ENCODE peak calls at places on chromosomes 1 and 21, in ten cellular contexts. One of them, this sample, is unnamed.

GRCh38 chr1:203760506-203760905 is 4.5 kb upstream of the LAX1 start:
- DNase-seq in GM23338: no peak
- DNase-seq in LNCaP clone FGC: no peak
- DNase-seq in cardiac fibroblast: no peak
- DNase-seq in psoas muscle: no peak
- DNase-seq in left ventricle myocardium inferior: no peak
- DNase-seq in K562: no peak
- DNase-seq in glutamatergic neuron: no peak
- DNase-seq in A549: no peak
- DNase-seq in body of pancreas: no peak
- DNase-seq in this sample: no peak

GRCh38 chr21:29155118-29155932 is 24.9 kb downstream of the MAP3K7CL start:
- DNase-seq in GM23338: peak; percentile 39
- DNase-seq in LNCaP clone FGC: no peak
- DNase-seq in cardiac fibroblast: peak; percentile 64
- DNase-seq in psoas muscle: peak; percentile 82
- DNase-seq in left ventricle myocardium inferior: peak; percentile 69
- DNase-seq in K562: no peak
- DNase-seq in glutamatergic neuron: no peak
- DNase-seq in A549: no peak
- DNase-seq in body of pancreas: peak; percentile 23
- DNase-seq in this sample: peak; percentile 64

GRCh38 chr1:231800071-231800470 is 173.5 kb downstream of the DISC1 start:
- DNase-seq in GM23338: no peak
- DNase-seq in LNCaP clone FGC: no peak
- DNase-seq in cardiac fibroblast: peak; percentile 80
- DNase-seq in psoas muscle: no peak
- DNase-seq in left ventricle myocardium inferior: no peak
- DNase-seq in K562: no peak
- DNase-seq in glutamatergic neuron: no peak
- DNase-seq in A549: no peak
- DNase-seq in body of pancreas: no peak
- DNase-seq in this sample: peak; percentile 26

GRCh38 chr1:167634435-167634834 is 4.4 kb downstream of the RCSD1 start:
- DNase-seq in GM23338: no peak
- DNase-seq in LNCaP clone FGC: peak; percentile 25
- DNase-seq in cardiac fibroblast: no peak
- DNase-seq in psoas muscle: no peak
- DNase-seq in left ventricle myocardium inferior: no peak
- DNase-seq in K562: no peak
- DNase-seq in glutamatergic neuron: no peak
- DNase-seq in A549: no peak
- DNase-seq in body of pancreas: no peak
- DNase-seq in this sample: peak; percentile 2

GRCh38 chr1:220786057-220786336 is 716 bp upstream of the MTARC1 start:
- DNase-seq in GM23338: no peak
- DNase-seq in LNCaP clone FGC: no peak
- DNase-seq in cardiac fibroblast: no peak
- DNase-seq in psoas muscle: peak; percentile 73
- DNase-seq in left ventricle myocardium inferior: peak; percentile 34
- DNase-seq in K562: no peak
- DNase-seq in glutamatergic neuron: no peak
- DNase-seq in A549: no peak
- DNase-seq in body of pancreas: peak; percentile 40
- DNase-seq in this sample: no peak

GRCh38 chr1:111873460-111873859 is 116.0 kb downstream of the KCND3 start:
- DNase-seq in GM23338: no peak
- DNase-seq in LNCaP clone FGC: no peak
- DNase-seq in cardiac fibroblast: no peak
- DNase-seq in psoas muscle: no peak
- DNase-seq in left ventricle myocardium inferior: no peak
- DNase-seq in K562: no peak
- DNase-seq in glutamatergic neuron: no peak
- DNase-seq in A549: no peak
- DNase-seq in body of pancreas: no peak
- DNase-seq in this sample: no peak

GRCh38 chr1:230825061-230825803 is 43.1 kb downstream of the C1orf198 start:
- DNase-seq in GM23338: no peak
- DNase-seq in LNCaP clone FGC: peak; percentile 41
- DNase-seq in cardiac fibroblast: peak; percentile 77
- DNase-seq in psoas muscle: no peak
- DNase-seq in left ventricle myocardium inferior: no peak
- DNase-seq in K562: no peak
- DNase-seq in glutamatergic neuron: no peak
- DNase-seq in A549: peak; percentile 49
- DNase-seq in body of pancreas: peak; percentile 77
- DNase-seq in this sample: peak; percentile 92

GRCh38 chr1:216306830-216307229 is 116.4 kb downstream of the USH2A start:
- DNase-seq in GM23338: peak; percentile 25
- DNase-seq in LNCaP clone FGC: no peak
- DNase-seq in cardiac fibroblast: no peak
- DNase-seq in psoas muscle: no peak
- DNase-seq in left ventricle myocardium inferior: no peak
- DNase-seq in K562: no peak
- DNase-seq in glutamatergic neuron: no peak
- DNase-seq in A549: no peak
- DNase-seq in body of pancreas: no peak
- DNase-seq in this sample: no peak

GRCh38 chr21:37987668-37988067 is 71.4 kb upstream of the KCNJ6 start:
- DNase-seq in GM23338: no peak
- DNase-seq in LNCaP clone FGC: no peak
- DNase-seq in cardiac fibroblast: no peak
- DNase-seq in psoas muscle: no peak
- DNase-seq in left ventricle myocardium inferior: no peak
- DNase-seq in K562: no peak
- DNase-seq in glutamatergic neuron: no peak
- DNase-seq in A549: no peak
- DNase-seq in body of pancreas: no peak
- DNase-seq in this sample: no peak

GRCh38 chr1:12296623-12297022 is 66.8 kb downstream of the VPS13D start:
- DNase-seq in GM23338: no peak
- DNase-seq in LNCaP clone FGC: no peak
- DNase-seq in cardiac fibroblast: peak; percentile 86
- DNase-seq in psoas muscle: no peak
- DNase-seq in left ventricle myocardium inferior: no peak
- DNase-seq in K562: no peak
- DNase-seq in glutamatergic neuron: no peak
- DNase-seq in A549: no peak
- DNase-seq in body of pancreas: no peak
- DNase-seq in this sample: peak; percentile 70

GRCh38 chr1:75134939-75135828 is 996 bp downstream of the LHX8 start:
- DNase-seq in GM23338: peak; percentile 79
- DNase-seq in LNCaP clone FGC: no peak
- DNase-seq in cardiac fibroblast: no peak
- DNase-seq in psoas muscle: no peak
- DNase-seq in left ventricle myocardium inferior: no peak
- DNase-seq in K562: no peak
- DNase-seq in glutamatergic neuron: peak; percentile 39
- DNase-seq in A549: no peak
- DNase-seq in body of pancreas: no peak
- DNase-seq in this sample: no peak

GRCh38 chr1:153749408-153750005 is 21.7 kb downstream of the INTS3 start:
- DNase-seq in GM23338: peak; percentile 88
- DNase-seq in LNCaP clone FGC: peak; percentile 61
- DNase-seq in cardiac fibroblast: peak; percentile 82
- DNase-seq in psoas muscle: peak; percentile 92
- DNase-seq in left ventricle myocardium inferior: peak; percentile 86
- DNase-seq in K562: peak; percentile 80
- DNase-seq in glutamatergic neuron: peak; percentile 84
- DNase-seq in A549: peak; percentile 92
- DNase-seq in body of pancreas: peak; percentile 88
- DNase-seq in this sample: peak; percentile 76

GRCh38 chr1:71351438-71351837 is 270.6 kb upstream of the ZRANB2 start:
- DNase-seq in GM23338: no peak
- DNase-seq in LNCaP clone FGC: peak; percentile 52
- DNase-seq in cardiac fibroblast: peak; percentile 89
- DNase-seq in psoas muscle: no peak
- DNase-seq in left ventricle myocardium inferior: no peak
- DNase-seq in K562: no peak
- DNase-seq in glutamatergic neuron: no peak
- DNase-seq in A549: no peak
- DNase-seq in body of pancreas: no peak
- DNase-seq in this sample: peak; percentile 66
- TF ChIP-seq CTCF in GM23338: no peak
- TF ChIP-seq CTCF in LNCaP clone FGC: no peak
- TF ChIP-seq CTCF in cardiac fibroblast: no peak
- TF ChIP-seq CTCF in psoas muscle: no peak
- TF ChIP-seq CTCF in left ventricle myocardium inferior: no peak
- TF ChIP-seq CTCF in K562: no peak
- TF ChIP-seq CTCF in glutamatergic neuron: no peak
- TF ChIP-seq CTCF in A549: no peak
- TF ChIP-seq CTCF in body of pancreas: no peak
- TF ChIP-seq CTCF in this sample: no peak

GRCh38 chr1:47779613-47780012 is 217.6 kb downstream of the TRABD2B start:
- DNase-seq in GM23338: no peak
- DNase-seq in LNCaP clone FGC: no peak
- DNase-seq in cardiac fibroblast: no peak
- DNase-seq in psoas muscle: no peak
- DNase-seq in left ventricle myocardium inferior: no peak
- DNase-seq in K562: no peak
- DNase-seq in glutamatergic neuron: peak; percentile 46
- DNase-seq in A549: no peak
- DNase-seq in body of pancreas: no peak
- DNase-seq in this sample: no peak

GRCh38 chr1:47778280-47778679 is 218.9 kb downstream of the TRABD2B start:
- DNase-seq in GM23338: no peak
- DNase-seq in LNCaP clone FGC: no peak
- DNase-seq in cardiac fibroblast: no peak
- DNase-seq in psoas muscle: no peak
- DNase-seq in left ventricle myocardium inferior: no peak
- DNase-seq in K562: no peak
- DNase-seq in glutamatergic neuron: no peak
- DNase-seq in A549: no peak
- DNase-seq in body of pancreas: no peak
- DNase-seq in this sample: no peak

GRCh38 chr1:47782414-47783165 is 214.6 kb downstream of the TRABD2B start:
- DNase-seq in GM23338: no peak
- DNase-seq in LNCaP clone FGC: no peak
- DNase-seq in cardiac fibroblast: no peak
- DNase-seq in psoas muscle: peak; percentile 69
- DNase-seq in left ventricle myocardium inferior: no peak
- DNase-seq in K562: no peak
- DNase-seq in glutamatergic neuron: no peak
- DNase-seq in A549: no peak
- DNase-seq in body of pancreas: no peak
- DNase-seq in this sample: no peak

GRCh38 chr1:47781171-47781959 is 215.8 kb downstream of the TRABD2B start:
- DNase-seq in GM23338: no peak
- DNase-seq in LNCaP clone FGC: peak; percentile 64
- DNase-seq in cardiac fibroblast: no peak
- DNase-seq in psoas muscle: no peak
- DNase-seq in left ventricle myocardium inferior: no peak
- DNase-seq in K562: no peak
- DNase-seq in glutamatergic neuron: no peak
- DNase-seq in A549: no peak
- DNase-seq in body of pancreas: no peak
- DNase-seq in this sample: no peak

DNA sequence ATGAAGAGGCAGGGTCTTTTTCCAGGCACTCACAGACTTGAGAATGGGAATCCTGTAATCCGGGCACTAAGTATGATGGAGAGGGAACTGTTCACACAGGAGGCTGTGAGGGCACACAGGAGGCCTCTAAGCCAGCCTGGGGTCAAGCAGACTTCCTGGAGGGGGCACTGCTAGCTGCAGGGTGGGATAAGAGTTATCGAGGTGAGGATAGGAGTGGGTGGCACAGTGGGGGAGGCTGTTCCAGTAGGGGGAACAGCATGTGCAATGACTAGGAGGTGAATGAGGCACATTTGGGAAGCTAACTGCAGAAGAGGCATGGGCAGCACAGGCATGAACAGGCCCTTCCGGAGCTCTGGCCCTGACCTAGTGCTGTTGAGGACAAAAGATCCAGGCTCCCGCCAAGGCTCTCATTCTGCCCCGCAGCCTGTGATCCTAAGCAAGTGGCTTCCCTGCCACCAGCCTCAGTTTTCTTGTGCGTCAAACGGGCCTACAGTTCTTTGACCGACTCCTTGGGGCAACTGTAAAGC is 216.7 kb downstream of the TRABD2B start:
- DNase-seq in GM23338: no peak
- DNase-seq in LNCaP clone FGC: no peak
- DNase-seq in cardiac fibroblast: no peak
- DNase-seq in psoas muscle: no peak
- DNase-seq in left ventricle myocardium inferior: no peak
- DNase-seq in K562: peak; percentile 49
- DNase-seq in glutamatergic neuron: no peak
- DNase-seq in A549: no peak
- DNase-seq in body of pancreas: no peak
- DNase-seq in this sample: no peak
- TF ChIP-seq CTCF in GM23338: no peak
- TF ChIP-seq CTCF in LNCaP clone FGC: no peak
- TF ChIP-seq CTCF in cardiac fibroblast: no peak
- TF ChIP-seq CTCF in psoas muscle: no peak
- TF ChIP-seq CTCF in left ventricle myocardium inferior: no peak
- TF ChIP-seq CTCF in K562: peak; percentile 33
- TF ChIP-seq CTCF in glutamatergic neuron: no peak
- TF ChIP-seq CTCF in A549: no peak
- TF ChIP-seq CTCF in body of pancreas: no peak
- TF ChIP-seq CTCF in this sample: no peak

DNA sequence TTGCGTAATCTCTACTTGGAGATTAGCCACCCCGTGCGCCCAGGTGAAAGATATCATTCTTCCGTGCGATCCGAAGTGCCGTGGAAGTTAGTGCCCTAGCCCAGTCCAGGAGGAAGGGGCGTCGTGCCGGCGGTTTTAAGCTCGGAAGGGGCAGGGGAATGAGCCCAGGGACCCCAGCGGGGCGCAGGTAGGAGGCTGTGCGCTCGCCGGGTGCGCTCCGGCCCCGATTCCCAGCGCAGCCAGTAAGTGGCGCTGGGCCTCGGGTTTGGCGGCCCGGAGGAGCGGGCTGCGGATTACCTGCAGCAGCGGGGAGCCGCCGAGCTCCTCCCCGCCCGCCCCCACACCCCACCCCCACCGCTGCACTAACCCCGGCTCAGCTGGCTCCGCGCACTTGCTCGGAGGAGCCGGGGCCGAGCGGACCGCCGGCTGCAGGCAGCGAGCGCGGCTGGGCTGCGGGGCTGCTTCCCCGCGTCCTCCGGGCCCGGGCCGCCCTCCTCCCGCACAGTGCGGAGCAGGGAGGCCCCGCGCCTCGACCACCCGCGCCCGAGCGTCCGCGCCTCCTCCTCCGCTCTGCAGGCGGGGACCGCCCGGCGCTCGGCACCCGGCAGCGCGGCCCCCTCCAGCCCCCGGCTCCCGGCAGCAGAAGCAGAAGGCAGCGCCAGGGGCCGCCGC is at the start of gene RYR2:
- DNase-seq in GM23338: peak; percentile 91
- DNase-seq in LNCaP clone FGC: no peak
- DNase-seq in cardiac fibroblast: no peak
- DNase-seq in psoas muscle: no peak
- DNase-seq in left ventricle myocardium inferior: peak; percentile 49
- DNase-seq in K562: no peak
- DNase-seq in glutamatergic neuron: peak; percentile 79
- DNase-seq in A549: peak; percentile 39
- DNase-seq in body of pancreas: peak; percentile 17
- DNase-seq in this sample: no peak
- TF ChIP-seq CTCF in GM23338: peak; percentile 54
- TF ChIP-seq CTCF in LNCaP clone FGC: no peak
- TF ChIP-seq CTCF in cardiac fibroblast: peak; percentile 3
- TF ChIP-seq CTCF in psoas muscle: peak; percentile 10
- TF ChIP-seq CTCF in left ventricle myocardium inferior: peak; percentile 66
- TF ChIP-seq CTCF in K562: no peak
- TF ChIP-seq CTCF in glutamatergic neuron: peak; percentile 60
- TF ChIP-seq CTCF in A549: peak; percentile 46
- TF ChIP-seq CTCF in body of pancreas: peak; percentile 42
- TF ChIP-seq CTCF in this sample: no peak

GRCh38 chr1:30721311-30722174 is 1.8 kb downstream of the MATN1 start:
- DNase-seq in GM23338: no peak
- DNase-seq in LNCaP clone FGC: no peak
- DNase-seq in cardiac fibroblast: no peak
- DNase-seq in psoas muscle: no peak
- DNase-seq in left ventricle myocardium inferior: no peak
- DNase-seq in K562: no peak
- DNase-seq in glutamatergic neuron: no peak
- DNase-seq in A549: no peak
- DNase-seq in body of pancreas: no peak
- DNase-seq in this sample: no peak
- TF ChIP-seq CTCF in GM23338: no peak
- TF ChIP-seq CTCF in LNCaP clone FGC: no peak
- TF ChIP-seq CTCF in cardiac fibroblast: no peak
- TF ChIP-seq CTCF in psoas muscle: no peak
- TF ChIP-seq CTCF in left ventricle myocardium inferior: no peak
- TF ChIP-seq CTCF in K562: no peak
- TF ChIP-seq CTCF in glutamatergic neuron: peak; percentile 10
- TF ChIP-seq CTCF in A549: no peak
- TF ChIP-seq CTCF in body of pancreas: no peak
- TF ChIP-seq CTCF in this sample: peak; percentile 11

This sample was measured in HFFc6.